ENCODE peak calls at places on chromosomes 4 and X, in eight cellular contexts. One of them, this sample, is unnamed.

GRCh38 chr4:100913685-100914084 is 395.9 kb upstream of the EMCN start:
- DNase-seq in ovary: no peak
- DNase-seq in Peyer's patch: no peak
- DNase-seq in RWPE2: no peak
- DNase-seq in heart right ventricle: no peak
- DNase-seq in brain microvascular endothelial cell: no peak
- DNase-seq in astrocyte: no peak
- DNase-seq in NB4: peak; percentile 82
- DNase-seq in this sample: no peak

GRCh38 chrX:20995829-20996228 is 378.4 kb upstream of the CNKSR2 start:
- DNase-seq in ovary: no peak
- DNase-seq in Peyer's patch: no peak
- DNase-seq in RWPE2: no peak
- DNase-seq in heart right ventricle: no peak
- DNase-seq in brain microvascular endothelial cell: no peak
- DNase-seq in astrocyte: no peak
- DNase-seq in NB4: no peak
- DNase-seq in this sample: no peak

GRCh38 chrX:19576742-19577141 is 61.4 kb upstream of the MAP3K15 start:
- DNase-seq in ovary: no peak
- DNase-seq in Peyer's patch: no peak
- DNase-seq in RWPE2: no peak
- DNase-seq in heart right ventricle: no peak
- DNase-seq in brain microvascular endothelial cell: no peak
- DNase-seq in astrocyte: no peak
- DNase-seq in NB4: no peak
- DNase-seq in this sample: no peak

GRCh38 chrX:3461824-3462508 is 115.5 kb upstream of the MXRA5 start:
- DNase-seq in ovary: no peak
- DNase-seq in Peyer's patch: no peak
- DNase-seq in RWPE2: no peak
- DNase-seq in heart right ventricle: no peak
- DNase-seq in brain microvascular endothelial cell: no peak
- DNase-seq in astrocyte: no peak
- DNase-seq in NB4: peak; percentile 5
- DNase-seq in this sample: no peak

GRCh38 chr4:139022835-139023234 is 7.3 kb downstream of the NOCT start:
- DNase-seq in ovary: no peak
- DNase-seq in Peyer's patch: no peak
- DNase-seq in RWPE2: no peak
- DNase-seq in heart right ventricle: no peak
- DNase-seq in brain microvascular endothelial cell: no peak
- DNase-seq in astrocyte: no peak
- DNase-seq in NB4: no peak
- DNase-seq in this sample: no peak

GRCh38 chrX:70096052-70096451 is 33.8 kb downstream of the OTUD6A start:
- DNase-seq in ovary: no peak
- DNase-seq in Peyer's patch: no peak
- DNase-seq in RWPE2: no peak
- DNase-seq in heart right ventricle: no peak
- DNase-seq in brain microvascular endothelial cell: peak; percentile 11
- DNase-seq in astrocyte: no peak
- DNase-seq in NB4: peak; percentile 4
- DNase-seq in this sample: no peak

GRCh38 chr4:140095694-140096482 is 58.1 kb downstream of the MAML3 start:
- DNase-seq in ovary: no peak
- DNase-seq in Peyer's patch: no peak
- DNase-seq in RWPE2: no peak
- DNase-seq in heart right ventricle: peak; percentile 23
- DNase-seq in brain microvascular endothelial cell: peak; percentile 99
- DNase-seq in astrocyte: peak; percentile 100
- DNase-seq in NB4: peak; percentile 80
- DNase-seq in this sample: no peak

GRCh38 chr4:181582595-181582994 is 660.6 kb upstream of the TENM3 start:
- DNase-seq in ovary: no peak
- DNase-seq in Peyer's patch: no peak
- DNase-seq in RWPE2: no peak
- DNase-seq in heart right ventricle: no peak
- DNase-seq in brain microvascular endothelial cell: no peak
- DNase-seq in astrocyte: no peak
- DNase-seq in NB4: peak; percentile 20
- DNase-seq in this sample: no peak

GRCh38 chrX:25721564-25721963 is 416.6 kb upstream of the MAGEB18 start:
- DNase-seq in ovary: no peak
- DNase-seq in Peyer's patch: no peak
- DNase-seq in RWPE2: no peak
- DNase-seq in heart right ventricle: no peak
- DNase-seq in brain microvascular endothelial cell: no peak
- DNase-seq in astrocyte: no peak
- DNase-seq in NB4: peak; percentile 9
- DNase-seq in this sample: no peak

GRCh38 chr4:120452006-120452405 is 385.4 kb upstream of the MAD2L1 start:
- DNase-seq in ovary: no peak
- DNase-seq in Peyer's patch: no peak
- DNase-seq in RWPE2: no peak
- DNase-seq in heart right ventricle: no peak
- DNase-seq in brain microvascular endothelial cell: no peak
- DNase-seq in astrocyte: no peak
- DNase-seq in NB4: no peak
- DNase-seq in this sample: no peak

GRCh38 chr4:80010316-80010715 is 62.7 kb downstream of the ANTXR2 start:
- DNase-seq in ovary: no peak
- DNase-seq in Peyer's patch: no peak
- DNase-seq in RWPE2: no peak
- DNase-seq in heart right ventricle: no peak
- DNase-seq in brain microvascular endothelial cell: no peak
- DNase-seq in astrocyte: no peak
- DNase-seq in NB4: no peak
- DNase-seq in this sample: no peak

GRCh38 chrX:45843518-45843917 is 642.8 kb upstream of the DIPK2B start:
- DNase-seq in ovary: no peak
- DNase-seq in Peyer's patch: no peak
- DNase-seq in RWPE2: no peak
- DNase-seq in heart right ventricle: no peak
- DNase-seq in brain microvascular endothelial cell: no peak
- DNase-seq in astrocyte: no peak
- DNase-seq in NB4: peak; percentile 38
- DNase-seq in this sample: no peak
- TF ChIP-seq CTCF in ovary: no peak
- TF ChIP-seq CTCF in Peyer's patch: no peak
- TF ChIP-seq CTCF in RWPE2: peak; percentile 22
- TF ChIP-seq CTCF in heart right ventricle: no peak
- TF ChIP-seq CTCF in brain microvascular endothelial cell: no peak
- TF ChIP-seq CTCF in astrocyte: no peak
- TF ChIP-seq CTCF in NB4: no peak
- TF ChIP-seq CTCF in this sample: peak; percentile 9

DNA sequence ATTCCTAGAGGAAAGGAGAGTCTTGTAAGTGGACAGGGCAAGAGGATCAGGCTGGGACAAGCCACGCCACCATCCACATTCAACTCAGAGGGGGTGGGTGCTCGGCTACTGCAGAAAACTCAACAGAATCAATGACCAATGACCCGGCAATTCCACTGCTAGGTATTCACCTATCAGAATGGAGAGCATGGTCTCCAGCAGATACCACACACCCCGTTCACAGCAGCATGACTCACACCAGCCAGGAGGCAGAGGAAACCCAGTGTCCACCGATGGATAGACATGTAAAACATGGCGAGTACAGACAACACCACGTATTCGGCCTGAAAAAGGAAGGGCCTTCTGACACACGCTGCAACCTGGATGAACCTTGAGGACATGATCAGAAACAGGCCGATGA is 175.9 kb downstream of the AFAP1 start:
- DNase-seq in ovary: no peak
- DNase-seq in Peyer's patch: no peak
- DNase-seq in RWPE2: no peak
- DNase-seq in heart right ventricle: no peak
- DNase-seq in brain microvascular endothelial cell: peak; percentile 82
- DNase-seq in astrocyte: peak; percentile 88
- DNase-seq in NB4: no peak
- DNase-seq in this sample: no peak
- TF ChIP-seq CTCF in ovary: no peak
- TF ChIP-seq CTCF in Peyer's patch: no peak
- TF ChIP-seq CTCF in RWPE2: no peak
- TF ChIP-seq CTCF in heart right ventricle: no peak
- TF ChIP-seq CTCF in brain microvascular endothelial cell: no peak
- TF ChIP-seq CTCF in astrocyte: no peak
- TF ChIP-seq CTCF in NB4: no peak
- TF ChIP-seq CTCF in this sample: no peak

DNA sequence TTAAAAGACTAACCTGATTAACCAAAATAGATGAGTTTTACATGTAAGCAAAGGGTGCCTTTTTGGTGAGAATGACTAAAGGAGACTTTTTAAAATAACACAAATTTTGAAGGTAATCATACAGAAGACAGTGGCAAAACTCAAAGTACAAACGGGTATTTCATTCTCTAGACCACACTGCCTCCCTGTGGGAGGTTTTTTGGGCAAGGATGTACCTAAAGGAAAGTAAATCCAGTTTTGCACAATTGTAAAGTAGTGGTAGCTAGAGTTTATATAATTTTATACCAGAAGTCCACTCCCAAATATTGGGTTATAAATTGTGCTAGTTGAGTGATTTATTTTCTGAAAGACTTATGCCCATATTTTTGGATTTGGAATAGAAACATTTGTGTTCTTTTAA is 201.0 kb downstream of the PAPSS1 start:
- DNase-seq in ovary: no peak
- DNase-seq in Peyer's patch: no peak
- DNase-seq in RWPE2: no peak
- DNase-seq in heart right ventricle: no peak
- DNase-seq in brain microvascular endothelial cell: peak; percentile 36
- DNase-seq in astrocyte: no peak
- DNase-seq in NB4: peak; percentile 8
- DNase-seq in this sample: no peak
- TF ChIP-seq CTCF in ovary: no peak
- TF ChIP-seq CTCF in Peyer's patch: no peak
- TF ChIP-seq CTCF in RWPE2: peak; percentile 51
- TF ChIP-seq CTCF in heart right ventricle: no peak
- TF ChIP-seq CTCF in brain microvascular endothelial cell: peak; percentile 61
- TF ChIP-seq CTCF in astrocyte: peak; percentile 52
- TF ChIP-seq CTCF in NB4: peak; percentile 2
- TF ChIP-seq CTCF in this sample: no peak

DNA sequence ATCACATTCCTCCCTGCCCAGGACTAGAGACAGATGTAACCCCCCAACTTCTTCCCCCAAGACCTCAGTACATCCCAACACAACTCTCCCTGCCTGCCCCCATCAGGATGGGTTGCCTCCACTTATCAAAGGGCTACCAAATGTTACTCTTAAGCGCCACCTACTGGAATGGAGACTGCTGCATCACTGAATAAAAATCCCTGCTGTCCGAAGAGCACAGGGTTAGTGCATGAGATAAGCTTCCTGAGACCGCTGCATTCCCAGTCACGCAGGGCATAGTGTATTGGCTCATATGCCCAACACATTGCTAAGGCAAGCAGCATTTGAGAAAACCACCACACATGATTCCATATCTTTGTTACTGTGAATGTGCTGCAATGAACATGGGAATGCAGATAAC is 544.5 kb downstream of the PPP4R3C start:
- DNase-seq in ovary: no peak
- DNase-seq in Peyer's patch: no peak
- DNase-seq in RWPE2: no peak
- DNase-seq in heart right ventricle: no peak
- DNase-seq in brain microvascular endothelial cell: peak; percentile 63
- DNase-seq in astrocyte: no peak
- DNase-seq in NB4: peak; percentile 34
- DNase-seq in this sample: no peak
- TF ChIP-seq CTCF in ovary: no peak
- TF ChIP-seq CTCF in Peyer's patch: no peak
- TF ChIP-seq CTCF in RWPE2: peak; percentile 19
- TF ChIP-seq CTCF in heart right ventricle: peak; percentile 7
- TF ChIP-seq CTCF in brain microvascular endothelial cell: peak; percentile 59
- TF ChIP-seq CTCF in astrocyte: peak; percentile 28
- TF ChIP-seq CTCF in NB4: peak; percentile 51
- TF ChIP-seq CTCF in this sample: no peak

GRCh38 chr4:48683784-48684666 is 96.1 kb downstream of the FRYL start:
- DNase-seq in ovary: no peak
- DNase-seq in Peyer's patch: no peak
- DNase-seq in RWPE2: no peak
- DNase-seq in heart right ventricle: no peak
- DNase-seq in brain microvascular endothelial cell: no peak
- DNase-seq in astrocyte: peak; percentile 14
- DNase-seq in NB4: peak; percentile 66
- DNase-seq in this sample: no peak
- TF ChIP-seq CTCF in ovary: no peak
- TF ChIP-seq CTCF in Peyer's patch: no peak
- TF ChIP-seq CTCF in RWPE2: no peak
- TF ChIP-seq CTCF in heart right ventricle: no peak
- TF ChIP-seq CTCF in brain microvascular endothelial cell: no peak
- TF ChIP-seq CTCF in astrocyte: no peak
- TF ChIP-seq CTCF in NB4: no peak
- TF ChIP-seq CTCF in this sample: no peak

DNA sequence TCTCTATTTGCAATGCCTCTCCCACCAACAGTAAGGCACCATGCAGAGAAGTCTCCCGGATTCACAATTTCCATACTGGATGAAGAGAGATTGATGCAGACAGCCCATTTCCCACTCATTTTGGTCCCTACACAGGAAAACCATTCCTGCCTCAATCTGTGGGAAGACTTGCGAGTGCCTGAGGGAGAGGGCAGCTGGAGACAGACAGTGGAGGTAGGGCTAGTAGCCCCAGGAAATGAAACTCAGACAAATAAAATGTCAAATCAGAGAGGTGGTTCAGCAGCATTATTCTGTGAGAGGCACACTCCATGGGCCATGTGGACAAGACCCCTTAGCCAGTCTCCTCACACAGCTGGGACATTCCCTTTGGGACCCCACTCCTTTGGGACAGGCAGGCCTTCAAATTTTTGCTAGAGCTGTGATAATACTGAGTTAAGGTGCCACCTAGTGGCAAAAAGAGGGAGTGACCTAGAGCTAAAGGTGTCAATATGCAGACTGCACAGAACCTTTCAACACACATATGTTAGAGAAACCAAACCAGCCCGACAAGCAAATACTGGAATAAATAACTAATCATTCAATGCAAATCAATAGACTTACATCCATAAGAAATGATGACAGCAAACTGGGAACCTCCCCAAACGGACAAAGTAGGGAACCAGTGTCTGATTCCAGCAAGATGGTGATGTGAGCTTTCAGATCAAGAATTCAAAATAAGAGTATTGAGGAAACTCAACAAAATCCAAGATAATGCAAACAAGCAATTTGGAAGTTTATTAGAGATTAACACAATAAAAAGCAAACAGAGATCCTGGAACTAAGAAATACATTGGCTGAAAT is 1865.3 kb upstream of the AGA start:
- DNase-seq in ovary: no peak
- DNase-seq in Peyer's patch: no peak
- DNase-seq in RWPE2: no peak
- DNase-seq in heart right ventricle: no peak
- DNase-seq in brain microvascular endothelial cell: peak; percentile 40
- DNase-seq in astrocyte: peak; percentile 2
- DNase-seq in NB4: peak; percentile 53
- DNase-seq in this sample: no peak
- TF ChIP-seq CTCF in ovary: no peak
- TF ChIP-seq CTCF in Peyer's patch: no peak
- TF ChIP-seq CTCF in RWPE2: peak; percentile 84
- TF ChIP-seq CTCF in heart right ventricle: peak; percentile 30
- TF ChIP-seq CTCF in brain microvascular endothelial cell: peak; percentile 75
- TF ChIP-seq CTCF in astrocyte: peak; percentile 74
- TF ChIP-seq CTCF in NB4: peak; percentile 61
- TF ChIP-seq CTCF in this sample: no peak